ENCODE peak calls at places on chromosomes 12 and 14, in four cellular contexts. C is Panc1, Y is HepG2, J is HCT116. S is an unnamed sample.
A peak's percentile ranks its signal among the peaks of the same experiment; 100 is the strongest.

GRCh38 chr12:39840422-39840821 is 220.8 kb upstream of the ABCD2 start:
- DNase-seq in Y (no peak), J (no peak), C (no peak), S (no peak)

GRCh38 chr12:97063292-97063935 is 156.4 kb downstream of the NEDD1 start:
- DNase-seq in C (no peak), Y (no peak), J (no peak), S (no peak)

GRCh38 chr12:127230843-127231260 is 1036.1 kb upstream of the TMEM132C start:
- DNase-seq in Y (no peak), C (peak; percentile 15), J (peak; percentile 48), S (peak; percentile 25)

GRCh38 chr14:52189330-52189729 is 78.2 kb upstream of the PTGDR start:
- DNase-seq in Y (no peak), J (no peak), C (no peak), S (no peak)

GRCh38 chr12:92735131-92735721 is 32.4 kb downstream of the PLEKHG7 start:
- DNase-seq in Y (no peak), J (no peak), C (no peak), S (no peak)

GRCh38 chr12:15842106-15842505 is 40.1 kb upstream of the STRAP start:
- DNase-seq in Y (no peak), J (no peak), C (no peak), S (no peak)

GRCh38 chr12:25151476-25151875 is 43.5 kb downstream of the DNAI7 start:
- DNase-seq in C (peak; percentile 75), J (no peak), Y (no peak), S (no peak)

GRCh38 chr12:46382974-46383653 is 10.5 kb upstream of the SLC38A2 start:
- DNase-seq in C (no peak), Y (peak; percentile 93), J (peak; percentile 94), S (peak; percentile 86)

GRCh38 chr12:32201996-32202395 is 95.3 kb downstream of the BICD1 start:
- DNase-seq in C (no peak), J (no peak), Y (no peak), S (no peak)

GRCh38 chr14:104886690-104887622 is 21.9 kb downstream of the CEP170B start:
- DNase-seq in C (no peak), Y (no peak), J (no peak), S (no peak)

GRCh38 chr14:75417674-75418073 is 10.1 kb upstream of the JDP2 start:
- DNase-seq in Y (peak; percentile 18), J (no peak), C (no peak), S (peak; percentile 12)

GRCh38 chr14:58737511-58737910 is 99.7 kb downstream of the DACT1 start:
- DNase-seq in C (no peak), J (no peak), Y (no peak), S (no peak)

GRCh38 chr14:104158827-104159798 is 20.7 kb downstream of the KIF26A start:
- DNase-seq in Y (no peak), C (no peak), J (no peak), S (peak; percentile 87)

GRCh38 chr14:92728781-92729364 is 19.6 kb downstream of the LGMN start:
- DNase-seq in C (no peak), Y (no peak), J (no peak), S (peak; percentile 11)

GRCh38 chr14:102977475-102977874 is 55.0 kb downstream of the AMN start:
- DNase-seq in C (no peak), J (no peak), Y (no peak), S (no peak)

GRCh38 chr14:36339817-36340216 is 19.4 kb upstream of the MBIP start:
- DNase-seq in Y (no peak), J (no peak), C (no peak), S (no peak)

GRCh38 chr12:113896194-113896593 is 69.9 kb downstream of the RBM19 start:
- DNase-seq in J (no peak), C (no peak), Y (no peak), S (peak; percentile 48)

GRCh38 chr12:34400986-34401658 is 378.8 kb downstream of the ALG10 start:
- DNase-seq in J (no peak), Y (no peak), C (no peak), S (peak; percentile 1)

GRCh38 chr12:55820679-55821078 is 2.8 kb downstream of the ORMDL2 start:
- DNase-seq in Y (peak; percentile 22), C (no peak), J (no peak), S (no peak)

GRCh38 chr12:87383705-87384104 is 645.5 kb downstream of the C12orf50 start:
- DNase-seq in J (no peak), C (no peak), Y (no peak), S (no peak)
- TF ChIP-seq TCF7L2 in J (no peak), C (no peak), Y (no peak), S (no peak)

GRCh38 chr12:4828176-4828575 is 81.5 kb upstream of the KCNA1 start:
- DNase-seq in C (no peak), Y (no peak), J (no peak), S (no peak)
- TF ChIP-seq TCF7L2 in C (no peak), Y (no peak), J (no peak), S (no peak)

DNA sequence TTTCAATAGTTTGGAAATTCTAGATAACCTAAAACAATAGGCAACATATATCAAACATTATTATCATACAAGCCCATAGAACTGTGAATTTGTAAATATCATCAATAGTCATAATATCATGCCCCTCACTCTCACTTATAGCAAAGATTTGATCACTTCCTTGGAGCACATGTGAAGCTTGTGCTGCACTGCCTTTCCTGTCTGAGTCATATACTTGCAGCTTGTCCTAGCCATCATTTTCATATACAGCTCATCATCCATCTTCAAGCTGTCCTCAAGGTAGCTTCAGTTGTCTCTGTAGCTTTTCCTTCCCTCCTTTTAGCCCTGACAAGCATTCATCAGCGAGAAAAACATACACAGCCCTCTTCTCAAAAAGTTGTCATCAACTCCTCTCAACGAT is 746.5 kb upstream of the FOXG1 start:
- DNase-seq in C (no peak), Y (no peak), J (no peak), S (no peak)
- TF ChIP-seq TCF7L2 in C (no peak), Y (no peak), J (no peak), S (no peak)

GRCh38 chr12:77493769-77494168 is 336.9 kb upstream of the NAV3 start:
- DNase-seq in Y (no peak), J (no peak), C (no peak), S (no peak)

GRCh38 chr12:77493311-77493710 is 337.4 kb upstream of the NAV3 start:
- DNase-seq in C (no peak), Y (no peak), J (no peak), S (no peak)

GRCh38 chr12:77485961-77486579 is 344.6 kb upstream of the NAV3 start:
- DNase-seq in Y (no peak), J (no peak), C (no peak), S (no peak)

DNA sequence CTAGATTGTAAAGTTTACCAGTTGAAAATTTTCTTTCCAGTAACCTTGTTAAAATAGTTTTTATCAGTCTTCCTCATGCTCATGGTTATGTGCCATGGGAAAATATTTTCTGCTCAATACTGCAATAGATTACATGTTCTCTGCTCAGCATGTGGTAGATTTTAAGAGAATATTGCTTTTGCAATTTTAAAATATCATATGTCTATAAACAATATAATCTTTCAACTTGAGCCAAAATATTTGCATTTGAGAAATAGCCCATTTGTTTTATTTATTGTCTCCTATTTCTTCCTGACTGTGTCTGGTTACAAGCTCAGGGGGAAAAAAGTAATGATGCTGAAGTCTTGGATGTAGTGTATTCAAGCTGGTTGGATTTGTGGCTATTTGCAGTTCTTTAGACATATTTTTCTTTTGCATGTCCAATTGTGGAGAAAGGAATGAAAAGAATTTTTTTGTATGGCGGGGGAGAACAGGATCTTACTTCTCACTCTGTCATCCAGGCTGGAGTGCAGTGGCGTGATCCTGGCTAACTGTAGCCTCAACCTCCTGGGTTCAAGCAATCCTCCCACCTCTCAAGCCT is 342.6 kb upstream of the NAV3 start:
- DNase-seq in C (no peak), Y (no peak), J (no peak), S (no peak)
- TF ChIP-seq TCF7L2 in C (no peak), Y (no peak), J (no peak), S (no peak)

GRCh38 chr12:120687570-120688289 is 781 bp downstream of the MLEC start:
- DNase-seq in J (no peak), Y (no peak), C (no peak), S (peak; percentile 35)
- TF ChIP-seq TCF7L2 in J (no peak), Y (no peak), C (no peak), S (no peak)

GRCh38 chr14:69484444-69485113 is at the start of gene PLEKHD1:
- DNase-seq in J (peak; percentile 18), Y (no peak), C (no peak), S (peak; percentile 55)
- TF ChIP-seq TCF7L2 in J (no peak), Y (no peak), C (no peak), S (no peak)

GRCh38 chr12:49263400-49263763 is 1.5 kb upstream of the TUBA1C start:
- DNase-seq in J (no peak), C (no peak), Y (no peak), S (no peak)

GRCh38 chr12:49261726-49262125 is 3.2 kb upstream of the TUBA1C start:
- DNase-seq in C (no peak), J (no peak), Y (no peak), S (no peak)

GRCh38 chr12:49264873-49265792 is at the start of gene TUBA1C:
- DNase-seq in Y (peak; percentile 88), J (peak; percentile 94), C (peak; percentile 72), S (peak; percentile 95)

GRCh38 chr12:49260831-49261363 is 4.0 kb upstream of the TUBA1C start:
- DNase-seq in C (no peak), J (no peak), Y (no peak), S (no peak)

GRCh38 chr12:49264466-49264872 is 413 bp upstream of the TUBA1C start:
- DNase-seq in Y (no peak), J (no peak), C (no peak), S (peak; percentile 78)
- TF ChIP-seq TCF7L2 in Y (no peak), J (no peak), C (no peak), S (no peak)

S was measured in K562.